ENCODE peak calls at places on chromosomes 12 and 14, in four cellular contexts. I is immature natural killer cell, G is BJ, E is hepatic stellate cell. K is an unnamed sample.

GRCh38 chr12:52611080-52611468 is 7.3 kb downstream of the KRT73 start:
- DNase-seq in G (no peak), E (no peak), I (no peak), K (no peak)

GRCh38 chr14:70648374-70648773 is 6.7 kb downstream of the TTC9 start:
- DNase-seq in E (no peak), I (no peak), G (no peak), K (no peak)

GRCh38 chr14:91496790-91497189 is 13.3 kb downstream of the PPP4R3A start:
- DNase-seq in G (no peak), I (no peak), E (no peak), K (no peak)

GRCh38 chr12:107287436-107288413 is 194.4 kb upstream of the CRY1 start:
- DNase-seq in I (no peak), G (no peak), E (no peak), K (peak)

GRCh38 chr14:88611878-88612277 is 49.0 kb downstream of the ZC3H14 start:
- DNase-seq in G (no peak), I (no peak), E (no peak), K (peak)

GRCh38 chr14:38012056-38012455 is 195.6 kb upstream of the SSTR1 start:
- DNase-seq in I (no peak), E (no peak), G (no peak), K (no peak)

GRCh38 chr12:107318804-107319535 is 225.6 kb upstream of the CRY1 start:
- DNase-seq in E (no peak), G (no peak), I (no peak), K (peak)

GRCh38 chr12:122873540-122873939 is 22.4 kb downstream of the VPS37B start:
- DNase-seq in I (no peak), G (no peak), E (no peak), K (no peak)

GRCh38 chr12:67598598-67598997 is 49.9 kb upstream of the DYRK2 start:
- DNase-seq in I (no peak), E (no peak), G (no peak), K (no peak)

GRCh38 chr14:90105756-90106155 is 44.0 kb downstream of the KCNK13 start:
- DNase-seq in E (no peak), I (no peak), G (no peak), K (no peak)

GRCh38 chr14:24181251-24182077 is 7.2 kb downstream of the IPO4 start:
- DNase-seq in G (no peak), I (no peak), E (no peak), K (no peak)

GRCh38 chr12:24561411-24561871 is 387.5 kb downstream of the BCAT1 start:
- DNase-seq in G (no peak), I (no peak), E (peak), K (peak)

GRCh38 chr14:32635103-32635719 is 303.5 kb upstream of the NPAS3 start:
- DNase-seq in I (no peak), G (no peak), E (peak), K (peak)

GRCh38 chr14:68482018-68482417 is 310.8 kb downstream of the ZFP36L1 start:
- DNase-seq in E (no peak), I (no peak), G (no peak), K (no peak)

GRCh38 chr14:100734031-100734990 is 7.6 kb downstream of the DLK1 start:
- DNase-seq in E (no peak), G (no peak), I (no peak), K (no peak)

GRCh38 chr12:55743967-55744931 is 1.3 kb downstream of the GDF11 start:
- DNase-seq in I (no peak), G (no peak), E (no peak), K (no peak)

GRCh38 chr12:53505086-53505485 is 2.2 kb downstream of the NPFF start:
- DNase-seq in I (no peak), E (peak), G (no peak), K (peak)

GRCh38 chr14:69693823-69694729 is 72.9 kb upstream of the SRSF5 start:
- DNase-seq in I (no peak), E (no peak), G (no peak), K (no peak)

GRCh38 chr12:77124767-77125166 is 59.4 kb upstream of the E2F7 start:
- DNase-seq in E (no peak), G (no peak), I (no peak), K (peak)

GRCh38 chr14:93049867-93050331 is 65.8 kb downstream of the ITPK1 start:
- DNase-seq in E (no peak), G (no peak), I (no peak), K (no peak)

GRCh38 chr12:96401061-96401871 is 1.0 kb upstream of the CDK17 start:
- DNase-seq in E (peak), G (peak), I (peak), K (peak)

GRCh38 chr14:73591690-73592448 is at the start of gene ACOT4:
- DNase-seq in E (peak), G (no peak), I (peak), K (peak)

GRCh38 chr14:24848427-24848826 is 201.5 kb downstream of the STXBP6 start:
- DNase-seq in G (no peak), I (no peak), E (no peak), K (peak)

GRCh38 chr12:99706736-99707473 is 59.4 kb downstream of the GARIN6 start:
- DNase-seq in E (no peak), I (no peak), G (no peak), K (no peak)

GRCh38 chr14:44960146-44960545 is 1.6 kb downstream of the KLHL28 start:
- DNase-seq in I (no peak), G (no peak), E (no peak), K (no peak)

GRCh38 chr14:63964063-63964462 is 111.3 kb downstream of the SYNE2 start:
- DNase-seq in E (no peak), I (no peak), G (no peak), K (no peak)

GRCh38 chr12:74537126-74537706 is 419 bp upstream of the ATXN7L3B start:
- DNase-seq in E (peak), G (peak), I (peak), K (peak)

GRCh38 chr12:71755146-71755892 is 656 bp downstream of the RAB21 start:
- DNase-seq in I (peak), G (no peak), E (peak), K (peak)

GRCh38 chr14:63878052-63878451 is 25.2 kb downstream of the SYNE2 start:
- DNase-seq in I (no peak), G (no peak), E (no peak), K (no peak)

GRCh38 chr14:24816929-24817637 is 183.1 kb upstream of the GZMB start:
- DNase-seq in G (no peak), E (no peak), I (no peak), K (no peak)

GRCh38 chr14:90483551-90483950 is 86.7 kb downstream of the CALM1 start:
- DNase-seq in I (no peak), E (no peak), G (no peak), K (no peak)

GRCh38 chr14:68952544-68953535 is 26.3 kb downstream of the ACTN1 start:
- DNase-seq in G (peak), I (no peak), E (no peak), K (peak)

GRCh38 chr12:103908246-103908541 is 22.0 kb upstream of the HSP90B1 start:
- DNase-seq in E (no peak), I (no peak), G (no peak), K (no peak)